ENCODE peak calls at places on chromosome 11, in four cellular contexts. Z is mucosa of descending colon; A is pancreas; J is effector memory CD4-positive, alpha-beta T cell. W is an unnamed sample. For H3K9me3, the result is how much of the 10 kb centered on the place peaks cover.

GRCh38 chr11:67347964-67348749 is 5.2 kb downstream of the POLD4 start:
- DNase-seq in Z (peak), A (no peak), J (no peak), W (no peak)

GRCh38 chr11:124946735-124947141 is 7.3 kb upstream of the CCDC15 start:
- DNase-seq in Z (no peak), A (no peak), J (no peak), W (no peak)

GRCh38 chr11:17873571-17873970 is 139.0 kb downstream of the KCNC1 start:
- DNase-seq in Z (no peak), A (no peak), J (no peak), W (no peak)

GRCh38 chr11:123357990-123358827 is 71.9 kb upstream of the GRAMD1B start:
- DNase-seq in Z (no peak), A (peak), J (no peak), W (no peak)

GRCh38 chr11:116111546-116111945 is 607.3 kb upstream of the CADM1 start:
- DNase-seq in Z (no peak), A (no peak), J (no peak), W (no peak)

GRCh38 chr11:130606781-130607511 is 158.5 kb downstream of the ADAMTS15 start:
- DNase-seq in Z (no peak), A (no peak), J (no peak), W (no peak)

GRCh38 chr11:105856954-105857353 is 165.1 kb downstream of the MSANTD4 start:
- DNase-seq in Z (no peak), A (no peak), J (no peak), W (no peak)

GRCh38 chr11:36130401-36130800 is 158.8 kb downstream of the COMMD9 start:
- DNase-seq in Z (no peak), A (no peak), J (no peak), W (peak)

GRCh38 chr11:64713031-64713780 is 9.8 kb downstream of the NRXN2 start:
- DNase-seq in Z (peak), A (no peak), J (no peak), W (no peak)

GRCh38 chr11:64713781-64714363 is 9.1 kb downstream of the NRXN2 start:
- DNase-seq in Z (no peak), A (no peak), J (no peak), W (no peak)

GRCh38 chr11:64715756-64716470 is 7.1 kb downstream of the NRXN2 start:
- DNase-seq in Z (no peak), A (no peak), J (no peak), W (no peak)

GRCh38 chr11:64716471-64717267 is 6.3 kb downstream of the NRXN2 start:
- DNase-seq in Z (no peak), A (no peak), J (no peak), W (no peak)

DNA sequence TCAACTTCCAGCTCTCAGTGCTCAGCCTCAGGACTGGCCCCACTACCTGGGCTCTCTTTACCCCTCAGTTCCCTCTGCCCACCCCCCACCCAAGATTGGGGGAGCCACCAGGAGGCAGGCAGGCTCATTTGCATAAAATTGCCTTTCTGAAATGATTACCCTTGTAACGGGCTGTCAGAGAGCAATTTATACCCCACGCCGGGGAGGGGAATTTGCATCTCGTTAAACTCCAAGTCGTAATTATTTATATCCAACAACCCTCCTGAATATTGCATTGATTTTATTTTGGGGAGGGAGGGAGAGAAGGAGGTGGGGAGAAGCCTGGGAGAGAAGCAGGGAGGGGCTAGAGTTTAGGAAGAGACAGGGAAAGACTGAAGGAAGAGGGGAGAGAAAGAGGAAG is 8.3 kb downstream of the NRXN2 start:
- DNase-seq in Z (no peak), A (no peak), J (no peak), W (no peak)
- H3K4me3 ChIP-seq in Z (no peak), A (no peak), J (no peak), W (no peak)

DNA sequence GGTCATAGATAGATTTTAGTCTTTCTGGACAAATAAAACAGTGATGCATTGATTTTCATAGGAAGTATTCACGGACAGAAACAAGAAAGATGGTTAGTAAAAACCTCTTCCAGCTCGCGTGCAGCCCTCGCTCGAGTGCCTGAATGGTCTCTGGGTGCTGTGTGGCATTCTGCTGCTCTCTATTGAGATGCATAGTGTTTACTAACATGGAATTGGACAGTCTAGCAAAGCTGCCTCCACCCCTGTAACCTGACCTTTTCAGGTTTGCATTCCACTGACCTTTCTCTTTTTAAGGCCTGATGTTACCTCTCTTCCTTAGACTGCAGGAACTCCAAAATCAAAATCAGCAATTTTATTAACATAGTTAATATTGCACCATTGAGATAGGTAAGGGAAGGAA is 643.4 kb downstream of the JRKL start:
- DNase-seq in Z (no peak), A (peak), J (no peak), W (no peak)
- H3K9me3 ChIP-seq in Z (under half), A (under half), J (under half), W (under half)

GRCh38 chr11:10289765-10290420 is 4.1 kb downstream of the SBF2 start:
- DNase-seq in Z (no peak), A (no peak), J (no peak), W (no peak)

GRCh38 chr11:10294289-10294953 is 402 bp upstream of the SBF2 start:
- DNase-seq in Z (peak), A (peak), J (no peak), W (no peak)

GRCh38 chr11:10295056-10295901 is 1.3 kb upstream of the SBF2 start:
- DNase-seq in Z (no peak), A (no peak), J (no peak), W (no peak)

GRCh38 chr11:10288881-10289764 is 4.9 kb downstream of the SBF2 start:
- DNase-seq in Z (no peak), A (peak), J (no peak), W (no peak)

GRCh38 chr11:10293423-10294288 is at the start of gene SBF2:
- DNase-seq in Z (peak), A (peak), J (peak), W (peak)
- H3K4me3 ChIP-seq in Z (peak), A (peak), J (peak), W (peak)

DNA sequence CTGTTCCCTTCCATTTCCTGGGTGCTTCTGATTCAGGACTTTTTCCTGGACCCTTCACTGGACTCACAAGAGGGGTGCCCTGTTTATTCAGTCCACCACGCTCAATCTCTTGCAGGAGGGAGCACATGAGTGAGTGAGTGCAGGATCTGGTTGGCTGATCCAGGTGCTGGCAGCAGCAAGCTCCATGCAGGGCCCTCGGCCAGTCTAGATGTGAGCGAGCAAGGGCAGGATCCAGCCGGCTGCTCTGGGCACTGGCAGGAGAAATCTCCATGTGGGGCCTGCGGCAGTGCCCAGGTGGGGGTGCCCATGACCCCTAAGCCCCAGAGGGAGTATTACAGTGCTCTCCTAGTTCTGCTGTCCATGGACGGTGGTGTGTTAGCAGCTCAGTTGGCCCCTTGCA is 11.5 kb upstream of the FOLR3 start:
- DNase-seq in Z (no peak), A (no peak), J (no peak), W (no peak)
- H3K9me3 ChIP-seq in Z (under half), A (under half), J (under half), W (under half)

DNA sequence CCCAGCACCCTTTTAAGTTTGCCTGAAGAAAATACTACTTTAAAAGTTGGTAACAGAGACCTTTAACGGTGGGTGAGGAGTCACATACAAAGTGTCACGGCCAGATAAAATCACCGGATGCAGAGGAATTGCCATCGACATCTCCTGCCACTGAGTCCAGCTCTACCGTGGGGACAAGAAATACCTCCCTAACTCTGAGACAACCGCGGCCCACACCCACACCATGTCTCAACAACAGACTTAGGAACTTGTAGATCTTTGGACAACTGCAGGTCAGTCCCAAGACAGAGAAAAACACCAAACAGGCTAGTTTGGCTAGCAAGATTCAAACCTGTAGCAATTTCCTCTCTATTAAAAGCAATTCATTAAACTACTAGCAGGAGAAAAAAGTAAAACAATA is 669 bp downstream of the ETS1 start:
- DNase-seq in Z (no peak), A (no peak), J (no peak), W (no peak)
- H3K4me3 ChIP-seq in Z (no peak), A (no peak), J (no peak), W (no peak)

GRCh38 chr11:40606800-40607199 is 852.7 kb downstream of the LRRC4C start:
- DNase-seq in Z (no peak), A (no peak), J (no peak), W (no peak)

GRCh38 chr11:40597546-40598113 is 861.8 kb downstream of the LRRC4C start:
- DNase-seq in Z (no peak), A (no peak), J (no peak), W (no peak)

GRCh38 chr11:40602866-40603578 is 856.4 kb downstream of the LRRC4C start:
- DNase-seq in Z (no peak), A (no peak), J (no peak), W (no peak)
- H3K9me3 ChIP-seq in Z (half or more), A (under half), J (under half), W (under half)

DNA sequence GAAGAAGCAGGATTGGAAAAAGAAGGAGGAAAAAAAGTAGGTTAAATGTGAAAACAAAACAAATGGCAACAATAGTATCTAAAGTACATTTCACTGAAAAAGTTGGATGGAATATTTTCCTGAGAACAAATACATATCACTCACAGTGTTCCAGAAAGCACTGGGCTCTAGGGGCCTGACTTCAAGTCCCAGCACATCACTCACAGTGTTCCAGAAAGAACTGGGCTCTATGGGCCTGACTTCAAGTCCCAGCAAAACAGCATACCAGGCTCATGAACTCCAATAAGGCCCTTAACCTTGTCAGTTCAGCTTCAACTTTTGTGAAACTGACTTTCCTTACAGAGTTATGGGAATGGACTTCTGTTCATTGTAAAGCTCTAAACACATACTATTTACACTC is 46.0 kb upstream of the CCDC34 start:
- DNase-seq in Z (no peak), A (no peak), J (no peak), W (no peak)
- H3K4me3 ChIP-seq in Z (no peak), A (no peak), J (no peak), W (no peak)